ENCODE peak calls at places on chromosomes 3 and 15, in five cellular contexts. X, T, D, Q and U are unnamed samples.

GRCh38 chr3:45953536-45953935 is 10.3 kb downstream of the CXCR6 start:
- DNase-seq in X (no peak), T (no peak), D (no peak), Q (no peak), U (no peak)

GRCh38 chr3:176696816-176697215 is 500.5 kb downstream of the TBL1XR1 start:
- DNase-seq in X (no peak), T (no peak), D (no peak), Q (no peak), U (no peak)

GRCh38 chr15:65054333-65055200 is 9.4 kb downstream of the SLC51B start:
- DNase-seq in X (peak), T (no peak), D (peak), Q (peak), U (peak)

GRCh38 chr3:105398407-105398806 is 31.7 kb downstream of the ALCAM start:
- DNase-seq in X (no peak), T (no peak), D (no peak), Q (no peak), U (no peak)

GRCh38 chr15:50146661-50147060 is 27.6 kb upstream of the ATP8B4 start:
- DNase-seq in X (no peak), T (no peak), D (no peak), Q (no peak), U (no peak)

GRCh38 chr3:58066842-58067241 is 58.6 kb downstream of the FLNB start:
- DNase-seq in X (no peak), T (no peak), D (no peak), Q (no peak), U (no peak)

GRCh38 chr15:70354260-70354894 is 256.7 kb upstream of the TLE3 start:
- DNase-seq in X (peak), T (no peak), D (no peak), Q (no peak), U (no peak)

GRCh38 chr3:155701882-155702465 is 42.9 kb downstream of the PLCH1 start:
- DNase-seq in X (no peak), T (peak), D (no peak), Q (no peak), U (no peak)

GRCh38 chr15:79640206-79640605 is 208.1 kb downstream of the MINAR1 start:
- DNase-seq in X (no peak), T (peak), D (no peak), Q (no peak), U (no peak)

GRCh38 chr3:116667791-116668190 is 41.8 kb upstream of the TUSC7 start:
- DNase-seq in X (no peak), T (no peak), D (no peak), Q (no peak), U (no peak)

GRCh38 chr3:58071480-58071971 is 63.3 kb downstream of the FLNB start:
- DNase-seq in X (no peak), T (no peak), D (no peak), Q (no peak), U (no peak)

GRCh38 chr3:141578197-141578596 is 91.4 kb downstream of the RASA2 start:
- DNase-seq in X (no peak), T (no peak), D (no peak), Q (no peak), U (no peak)

GRCh38 chr3:102258666-102259227 is 176.1 kb upstream of the ZPLD1 start:
- DNase-seq in X (no peak), T (no peak), D (no peak), Q (no peak), U (no peak)

GRCh38 chr3:69500604-69501003 is 114.7 kb upstream of the FRMD4B start:
- DNase-seq in X (no peak), T (no peak), D (no peak), Q (no peak), U (no peak)

GRCh38 chr3:7436542-7436941 is 575.6 kb downstream of the GRM7 start:
- DNase-seq in X (no peak), T (no peak), D (no peak), Q (no peak), U (no peak)

GRCh38 chr3:123421353-123422174 is 27.3 kb downstream of the ADCY5 start:
- DNase-seq in X (no peak), T (no peak), D (no peak), Q (no peak), U (peak)

GRCh38 chr3:18618723-18619122 is 193.6 kb upstream of the SATB1 start:
- DNase-seq in X (no peak), T (no peak), D (no peak), Q (no peak), U (no peak)

GRCh38 chr3:8576841-8577553 is 67.6 kb downstream of the SSUH2 start:
- DNase-seq in X (no peak), T (no peak), D (no peak), Q (no peak), U (no peak)

GRCh38 chr3:59809016-59809415 is 759.2 kb upstream of the CFAP20DC start:
- DNase-seq in X (no peak), T (peak), D (no peak), Q (no peak), U (no peak)

GRCh38 chr3:73094127-73094526 is 32.7 kb downstream of the EBLN2 start:
- DNase-seq in X (no peak), T (peak), D (no peak), Q (no peak), U (no peak)

GRCh38 chr3:49236226-49236625 is 40.8 kb downstream of the C3orf62 start:
- DNase-seq in X (no peak), T (no peak), D (no peak), Q (no peak), U (no peak)

GRCh38 chr3:116896116-116896515 is 186.5 kb downstream of the TUSC7 start:
- DNase-seq in X (no peak), T (no peak), D (no peak), Q (no peak), U (no peak)

GRCh38 chr3:35965908-35966307 is 326.6 kb downstream of the ARPP21 start:
- DNase-seq in X (no peak), T (no peak), D (no peak), Q (no peak), U (no peak)

GRCh38 chr3:72303926-72304325 is 519.0 kb upstream of the PROK2 start:
- DNase-seq in X (no peak), T (no peak), D (peak), Q (no peak), U (no peak)

GRCh38 chr15:74901612-74902063 is 5.0 kb downstream of the FAM219B start:
- DNase-seq in X (no peak), T (no peak), D (peak), Q (peak), U (no peak)

GRCh38 chr3:184811663-184811998 is 335 bp upstream of the VPS8 start:
- DNase-seq in X (no peak), T (no peak), D (no peak), Q (no peak), U (no peak)
- TF ChIP-seq CTCF in X (no peak), T (no peak), D (no peak), Q (no peak), U (no peak)

GRCh38 chr3:143134446-143134845 is 14.9 kb downstream of the CHST2 start:
- DNase-seq in X (no peak), T (no peak), D (no peak), Q (no peak), U (no peak)

GRCh38 chr3:143132246-143132980 is 12.8 kb downstream of the CHST2 start:
- DNase-seq in X (no peak), T (no peak), D (no peak), Q (no peak), U (no peak)

GRCh38 chr3:143138948-143139347 is 19.4 kb downstream of the CHST2 start:
- DNase-seq in X (no peak), T (no peak), D (no peak), Q (no peak), U (no peak)

GRCh38 chr3:143137637-143138036 is 18.1 kb downstream of the CHST2 start:
- DNase-seq in X (no peak), T (no peak), D (no peak), Q (no peak), U (no peak)

GRCh38 chr3:143135150-143135549 is 15.6 kb downstream of the CHST2 start:
- DNase-seq in X (no peak), T (peak), D (no peak), Q (no peak), U (no peak)
- TF ChIP-seq CTCF in X (peak), T (no peak), D (no peak), Q (no peak), U (no peak)

DNA sequence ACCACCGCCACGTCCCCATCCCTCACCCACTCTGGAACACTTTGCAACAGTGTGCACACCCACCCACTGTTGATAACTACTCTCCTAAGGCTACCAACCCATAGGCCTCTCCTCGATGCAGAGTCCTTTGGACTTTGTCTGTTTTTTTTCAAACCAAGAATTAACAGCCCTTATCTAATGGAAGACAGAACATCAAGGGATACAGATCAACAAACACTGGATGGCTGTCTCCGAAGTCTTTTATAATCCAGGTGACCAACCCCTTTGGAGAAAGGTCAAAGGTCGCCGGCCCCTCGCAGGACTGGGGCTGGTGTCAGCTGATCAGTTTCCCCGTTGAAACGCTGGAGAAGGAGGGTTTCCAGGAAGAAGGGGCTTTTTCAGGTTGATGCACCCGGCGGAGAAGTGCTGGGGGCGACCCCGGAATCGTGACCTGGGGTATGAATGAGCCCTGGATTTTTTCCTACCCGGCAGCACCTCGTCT is 537 bp downstream of the B4GALT4 start:
- DNase-seq in X (no peak), T (no peak), D (peak), Q (no peak), U (no peak)
- TF ChIP-seq CTCF in X (no peak), T (no peak), D (no peak), Q (no peak), U (no peak)

GRCh38 chr3:17412950-17413530 is 329.4 kb downstream of the TBC1D5 start:
- DNase-seq in X (no peak), T (peak), D (peak), Q (no peak), U (no peak)
- TF ChIP-seq CTCF in X (peak), T (peak), D (peak), Q (peak), U (peak)

GRCh38 chr3:11643212-11644087 is at the start of gene VGLL4:
- DNase-seq in X (peak), T (peak), D (peak), Q (peak), U (peak)
- TF ChIP-seq CTCF in X (peak), T (peak), D (no peak), Q (peak), U (peak)

GRCh38 chr15:87123676-87124382 is 1044.2 kb downstream of the AGBL1 start:
- DNase-seq in X (no peak), T (no peak), D (no peak), Q (no peak), U (no peak)

GRCh38 chr15:87120555-87120954 is 1040.9 kb downstream of the AGBL1 start:
- DNase-seq in X (no peak), T (no peak), D (no peak), Q (no peak), U (no peak)

GRCh38 chr15:87118424-87118823 is 1038.8 kb downstream of the AGBL1 start:
- DNase-seq in X (no peak), T (no peak), D (no peak), Q (no peak), U (no peak)

GRCh38 chr15:87115795-87116194 is 1036.1 kb downstream of the AGBL1 start:
- DNase-seq in X (no peak), T (no peak), D (no peak), Q (no peak), U (no peak)

GRCh38 chr15:87121357-87121756 is 1041.7 kb downstream of the AGBL1 start:
- DNase-seq in X (no peak), T (no peak), D (no peak), Q (no peak), U (no peak)
- TF ChIP-seq CTCF in X (no peak), T (no peak), D (no peak), Q (no peak), U (no peak)

DNA sequence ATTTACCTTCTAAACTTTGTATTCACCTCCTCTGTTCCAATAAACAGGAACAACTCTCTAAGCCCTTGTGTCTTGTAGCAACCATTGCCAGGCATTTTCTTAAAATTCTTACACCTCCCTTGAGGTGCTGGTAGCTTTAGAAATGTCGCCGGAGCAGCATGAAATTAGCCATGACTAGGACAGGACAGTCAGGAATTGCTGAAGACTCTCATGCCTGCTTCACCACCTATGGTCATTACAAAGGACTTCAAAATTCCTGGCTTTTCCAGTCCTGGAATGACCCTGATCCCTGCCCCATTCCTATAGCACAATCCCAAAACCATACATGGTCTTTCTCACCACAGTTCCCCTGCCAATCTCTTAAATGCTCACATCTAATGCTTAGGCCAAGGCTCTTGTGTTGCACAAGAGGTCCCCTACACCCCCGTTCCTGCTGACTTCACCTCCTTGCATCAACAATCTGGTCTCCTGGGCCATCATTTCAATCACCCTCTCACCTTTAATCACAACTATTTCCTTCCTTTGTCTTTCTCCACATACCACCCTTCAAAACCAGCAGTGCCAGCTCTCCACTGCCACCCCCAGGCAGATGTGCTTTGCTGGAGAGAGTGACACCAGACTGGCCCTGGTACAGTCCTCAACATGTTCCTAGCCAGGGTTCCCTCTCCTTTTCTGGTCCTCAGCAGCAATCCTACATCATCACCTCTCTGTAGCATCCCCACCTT is 113.2 kb upstream of the TJP1 start:
- DNase-seq in X (no peak), T (no peak), D (peak), Q (no peak), U (no peak)
- TF ChIP-seq CTCF in X (no peak), T (peak), D (no peak), Q (no peak), U (no peak)

GRCh38 chr3:158782283-158782682 is 19.6 kb upstream of the MFSD1 start:
- DNase-seq in X (no peak), T (no peak), D (no peak), Q (no peak), U (no peak)

GRCh38 chr3:158783051-158783450 is 18.8 kb upstream of the MFSD1 start:
- DNase-seq in X (no peak), T (no peak), D (no peak), Q (no peak), U (no peak)

GRCh38 chr3:158781859-158782258 is 20.0 kb upstream of the MFSD1 start:
- DNase-seq in X (no peak), T (no peak), D (no peak), Q (no peak), U (no peak)

GRCh38 chr3:158777171-158777873 is 24.5 kb upstream of the MFSD1 start:
- DNase-seq in X (no peak), T (no peak), D (no peak), Q (no peak), U (no peak)

GRCh38 chr3:158780795-158781590 is 20.9 kb upstream of the MFSD1 start:
- DNase-seq in X (no peak), T (no peak), D (no peak), Q (no peak), U (no peak)
- TF ChIP-seq CTCF in X (no peak), T (no peak), D (no peak), Q (no peak), U (no peak)

GRCh38 chr3:17357035-17357710 is 385.3 kb downstream of the TBC1D5 start:
- DNase-seq in X (no peak), T (no peak), D (no peak), Q (no peak), U (no peak)
- TF ChIP-seq CTCF in X (no peak), T (no peak), D (no peak), Q (no peak), U (no peak)